ENCODE peak calls at places on chromosomes 4 and X, in five cellular contexts. One of them, this sample, is unnamed.
A peak's percentile ranks its signal among the peaks of the same experiment; 100 is the strongest.

GRCh38 chrX:153766098-153766817 is 2.2 kb downstream of the PLXNB3 start:
- DNase-seq in SK-N-SH: peak; percentile 74
- DNase-seq in brain microvascular endothelial cell: peak; percentile 55
- DNase-seq in mammary epithelial cell: peak; percentile 65
- DNase-seq in astrocyte of the spinal cord: peak; percentile 73
- DNase-seq in this sample: peak; percentile 37

GRCh38 chr4:8547108-8547911 is 32.9 kb upstream of the GPR78 start:
- DNase-seq in SK-N-SH: peak; percentile 36
- DNase-seq in brain microvascular endothelial cell: peak; percentile 71
- DNase-seq in mammary epithelial cell: peak; percentile 82
- DNase-seq in astrocyte of the spinal cord: no peak
- DNase-seq in this sample: peak; percentile 56

GRCh38 chrX:41308884-41309655 is 24.9 kb upstream of the DDX3X start:
- DNase-seq in SK-N-SH: no peak
- DNase-seq in brain microvascular endothelial cell: no peak
- DNase-seq in mammary epithelial cell: no peak
- DNase-seq in astrocyte of the spinal cord: no peak
- DNase-seq in this sample: no peak

GRCh38 chrX:130680164-130681035 is 222.6 kb downstream of the ENOX2 start:
- DNase-seq in SK-N-SH: no peak
- DNase-seq in brain microvascular endothelial cell: peak; percentile 4
- DNase-seq in mammary epithelial cell: no peak
- DNase-seq in astrocyte of the spinal cord: peak; percentile 9
- DNase-seq in this sample: no peak

GRCh38 chrX:154649864-154650510 is 3.4 kb downstream of the CTAG2 start:
- DNase-seq in SK-N-SH: no peak
- DNase-seq in brain microvascular endothelial cell: no peak
- DNase-seq in mammary epithelial cell: no peak
- DNase-seq in astrocyte of the spinal cord: no peak
- DNase-seq in this sample: no peak

GRCh38 chr4:6682862-6683590 is 10.7 kb upstream of the S100P start:
- DNase-seq in SK-N-SH: no peak
- DNase-seq in brain microvascular endothelial cell: no peak
- DNase-seq in mammary epithelial cell: no peak
- DNase-seq in astrocyte of the spinal cord: no peak
- DNase-seq in this sample: no peak

GRCh38 chr4:71186566-71187398 is 152.0 kb upstream of the SLC4A4 start:
- DNase-seq in SK-N-SH: peak; percentile 61
- DNase-seq in brain microvascular endothelial cell: no peak
- DNase-seq in mammary epithelial cell: peak; percentile 20
- DNase-seq in astrocyte of the spinal cord: peak; percentile 61
- DNase-seq in this sample: peak; percentile 84

GRCh38 chr4:67087897-67088296 is 457.4 kb downstream of the CENPC start:
- DNase-seq in SK-N-SH: peak; percentile 10
- DNase-seq in brain microvascular endothelial cell: peak; percentile 12
- DNase-seq in mammary epithelial cell: peak; percentile 22
- DNase-seq in astrocyte of the spinal cord: peak; percentile 5
- DNase-seq in this sample: peak; percentile 50

GRCh38 chr4:141081921-141082381 is 51.3 kb downstream of the RNF150 start:
- DNase-seq in SK-N-SH: no peak
- DNase-seq in brain microvascular endothelial cell: no peak
- DNase-seq in mammary epithelial cell: no peak
- DNase-seq in astrocyte of the spinal cord: no peak
- DNase-seq in this sample: no peak

GRCh38 chr4:174714393-174715211 is 114.4 kb downstream of the GLRA3 start:
- DNase-seq in SK-N-SH: peak; percentile 60
- DNase-seq in brain microvascular endothelial cell: peak; percentile 49
- DNase-seq in mammary epithelial cell: peak; percentile 36
- DNase-seq in astrocyte of the spinal cord: peak; percentile 54
- DNase-seq in this sample: peak; percentile 64

DNA sequence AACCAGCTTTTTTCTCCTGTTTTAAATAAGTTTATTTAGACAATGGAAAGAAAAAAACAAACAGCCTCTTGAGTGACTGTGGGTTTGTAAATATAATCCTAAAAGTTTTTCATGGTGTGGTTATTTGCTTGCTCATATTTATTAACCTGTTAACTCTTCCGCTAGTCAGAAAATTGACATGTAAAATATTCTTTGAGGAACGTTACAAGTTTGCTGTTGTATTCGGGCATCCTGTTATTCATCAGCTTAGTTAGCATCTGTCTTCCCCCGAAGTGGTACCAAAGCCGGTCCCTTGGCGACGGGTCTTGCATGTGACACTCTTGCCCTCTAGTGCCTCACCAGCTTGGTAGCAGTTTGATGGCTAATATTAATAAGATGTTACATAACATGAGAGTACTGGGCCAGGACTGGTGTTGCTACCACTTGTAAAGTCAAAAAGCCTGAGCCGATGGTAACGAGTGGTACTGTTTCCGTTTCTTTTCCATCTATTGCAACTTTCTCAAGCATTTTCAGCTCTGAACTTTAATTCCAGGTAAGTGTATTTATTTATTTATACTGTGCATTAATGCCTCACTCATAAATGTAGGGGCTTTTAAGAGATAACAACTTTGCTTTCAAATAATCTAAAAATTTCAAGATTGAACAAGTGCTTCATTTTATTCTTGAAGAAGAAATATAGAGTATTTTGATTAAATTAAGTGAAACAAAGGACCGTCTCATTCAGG is at the start of gene NDST3:
- DNase-seq in SK-N-SH: peak; percentile 81
- DNase-seq in brain microvascular endothelial cell: peak; percentile 34
- DNase-seq in mammary epithelial cell: peak; percentile 61
- DNase-seq in astrocyte of the spinal cord: peak; percentile 82
- DNase-seq in this sample: peak; percentile 88
- TF ChIP-seq CTCF in SK-N-SH: peak; percentile 66
- TF ChIP-seq CTCF in brain microvascular endothelial cell: peak; percentile 71
- TF ChIP-seq CTCF in mammary epithelial cell: peak; percentile 55
- TF ChIP-seq CTCF in astrocyte of the spinal cord: peak; percentile 52
- TF ChIP-seq CTCF in this sample: peak; percentile 81

DNA sequence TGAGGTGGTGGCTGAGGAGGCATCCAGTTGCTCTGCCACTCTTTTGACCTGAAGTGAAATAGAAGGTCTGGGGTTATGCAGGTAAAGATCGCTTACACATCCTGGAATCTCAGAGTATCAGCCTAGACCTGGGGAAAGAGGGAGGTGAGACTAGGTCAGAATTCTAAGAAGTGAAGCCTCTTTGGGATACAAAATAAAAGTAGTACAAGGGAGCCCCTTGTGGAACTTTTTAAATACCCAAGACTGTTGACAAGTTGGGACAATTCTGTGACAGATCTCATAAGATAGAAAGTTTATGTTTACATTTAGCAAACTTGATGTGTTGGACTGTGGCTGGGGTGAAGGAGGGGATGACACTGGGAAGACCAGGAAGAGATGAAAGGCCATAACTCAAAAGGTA is 263.2 kb downstream of the SPRY1 start:
- DNase-seq in SK-N-SH: no peak
- DNase-seq in brain microvascular endothelial cell: no peak
- DNase-seq in mammary epithelial cell: peak; percentile 31
- DNase-seq in astrocyte of the spinal cord: peak; percentile 26
- DNase-seq in this sample: no peak
- TF ChIP-seq CTCF in SK-N-SH: peak; percentile 43
- TF ChIP-seq CTCF in brain microvascular endothelial cell: peak; percentile 41
- TF ChIP-seq CTCF in mammary epithelial cell: peak; percentile 34
- TF ChIP-seq CTCF in astrocyte of the spinal cord: peak; percentile 29
- TF ChIP-seq CTCF in this sample: peak; percentile 50

GRCh38 chr4:22689428-22689827 is 3.3 kb upstream of the GBA3 start:
- DNase-seq in SK-N-SH: no peak
- DNase-seq in brain microvascular endothelial cell: no peak
- DNase-seq in mammary epithelial cell: no peak
- DNase-seq in astrocyte of the spinal cord: no peak
- DNase-seq in this sample: no peak

GRCh38 chr4:22692736-22693135 is at the start of gene GBA3:
- DNase-seq in SK-N-SH: no peak
- DNase-seq in brain microvascular endothelial cell: no peak
- DNase-seq in mammary epithelial cell: no peak
- DNase-seq in astrocyte of the spinal cord: no peak
- DNase-seq in this sample: peak; percentile 8

GRCh38 chr4:22695917-22696316 is 3.2 kb downstream of the GBA3 start:
- DNase-seq in SK-N-SH: no peak
- DNase-seq in brain microvascular endothelial cell: no peak
- DNase-seq in mammary epithelial cell: no peak
- DNase-seq in astrocyte of the spinal cord: no peak
- DNase-seq in this sample: no peak

GRCh38 chr4:22695011-22695410 is 2.3 kb downstream of the GBA3 start:
- DNase-seq in SK-N-SH: no peak
- DNase-seq in brain microvascular endothelial cell: no peak
- DNase-seq in mammary epithelial cell: no peak
- DNase-seq in astrocyte of the spinal cord: no peak
- DNase-seq in this sample: no peak
- TF ChIP-seq CTCF in SK-N-SH: no peak
- TF ChIP-seq CTCF in brain microvascular endothelial cell: no peak
- TF ChIP-seq CTCF in mammary epithelial cell: no peak
- TF ChIP-seq CTCF in astrocyte of the spinal cord: no peak
- TF ChIP-seq CTCF in this sample: no peak

GRCh38 chrX:88612870-88613329 is 134.1 kb upstream of the CPXCR1 start:
- DNase-seq in SK-N-SH: no peak
- DNase-seq in brain microvascular endothelial cell: no peak
- DNase-seq in mammary epithelial cell: no peak
- DNase-seq in astrocyte of the spinal cord: no peak
- DNase-seq in this sample: peak; percentile 21

DNA sequence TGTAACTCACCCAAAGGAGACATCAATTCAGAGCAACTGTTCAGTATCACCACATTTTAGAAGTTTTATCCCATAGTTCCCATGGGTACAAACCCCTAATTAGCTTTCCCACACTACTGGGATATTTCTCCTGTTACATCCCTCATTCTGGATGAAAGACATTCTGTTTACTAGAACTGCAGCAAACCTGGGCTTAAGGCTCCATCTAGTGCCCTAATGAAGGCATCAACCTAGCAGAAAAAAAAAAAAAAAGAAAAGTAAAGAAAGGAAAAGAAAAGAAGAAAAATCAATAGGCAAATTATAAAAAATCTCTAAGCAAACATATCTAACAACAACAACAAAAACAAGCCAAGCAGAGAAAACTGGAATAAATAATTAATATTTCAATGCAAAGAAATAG is 133.7 kb upstream of the CPXCR1 start:
- DNase-seq in SK-N-SH: peak; percentile 1
- DNase-seq in brain microvascular endothelial cell: peak; percentile 11
- DNase-seq in mammary epithelial cell: no peak
- DNase-seq in astrocyte of the spinal cord: no peak
- DNase-seq in this sample: peak; percentile 77
- TF ChIP-seq CTCF in SK-N-SH: peak; percentile 58
- TF ChIP-seq CTCF in brain microvascular endothelial cell: peak; percentile 29
- TF ChIP-seq CTCF in mammary epithelial cell: peak; percentile 34
- TF ChIP-seq CTCF in astrocyte of the spinal cord: peak; percentile 25
- TF ChIP-seq CTCF in this sample: peak; percentile 90